ENCODE peak calls at places on chromosomes 12 and 14, in seven cellular contexts. G is LHCN-M2; Y is neuronal stem cell; R is activated naive CD8-positive, alpha-beta T cell treated with anti-CD3 and anti-CD28 coated beads, Interleukin-2, amount 50 U/mL, for 24 hours; I is hepatic stellate cell; M is GOT3; B is frontal cortex. C is an unnamed sample.

GRCh38 chr14:55274760-55275159 is 3.5 kb downstream of the FBXO34 start:
- DNase-seq in G (peak), Y (no peak), R (no peak), I (peak), M (no peak), B (no peak), C (no peak)

GRCh38 chr12:58288191-58288590 is 346.8 kb downstream of the ATP23 start:
- DNase-seq in G (peak), Y (no peak), R (no peak), I (no peak), M (no peak), B (no peak), C (no peak)

GRCh38 chr14:70697681-70698080 is 56.0 kb downstream of the TTC9 start:
- DNase-seq in G (no peak), Y (no peak), R (no peak), I (no peak), M (no peak), B (no peak), C (no peak)

GRCh38 chr12:56874821-56875220 is 59.4 kb downstream of the SDR9C7 start:
- DNase-seq in G (no peak), Y (no peak), R (no peak), I (no peak), M (no peak), B (no peak), C (no peak)

GRCh38 chr14:97185186-97185585 is 388.0 kb downstream of the VRK1 start:
- DNase-seq in G (no peak), Y (peak), R (no peak), I (no peak), M (no peak), B (no peak), C (no peak)

GRCh38 chr12:33156042-33156441 is 259.5 kb upstream of the PKP2 start:
- DNase-seq in G (no peak), Y (no peak), R (no peak), I (no peak), M (no peak), B (no peak), C (no peak)

GRCh38 chr12:13241833-13242232 is 45.3 kb downstream of the EMP1 start:
- DNase-seq in G (no peak), Y (no peak), R (no peak), I (no peak), M (no peak), B (no peak), C (no peak)

GRCh38 chr12:5692850-5693249 is 252.2 kb downstream of the ANO2 start:
- DNase-seq in G (no peak), Y (no peak), R (no peak), I (no peak), M (no peak), B (no peak), C (no peak)

GRCh38 chr12:57145460-57146059 is 1.9 kb downstream of the LRP1-AS start:
- DNase-seq in G (no peak), Y (no peak), R (no peak), I (no peak), M (no peak), B (no peak), C (peak)

GRCh38 chr12:25996677-25997076 is 38.2 kb downstream of the RASSF8 start:
- DNase-seq in G (no peak), Y (no peak), R (no peak), I (no peak), M (no peak), B (no peak), C (no peak)

GRCh38 chr12:27460471-27460978 is 14.0 kb downstream of the SMCO2 start:
- DNase-seq in G (no peak), Y (no peak), R (peak), I (no peak), M (no peak), B (no peak), C (no peak)

GRCh38 chr12:57214398-57214781 is 2.2 kb upstream of the NXPH4 start:
- DNase-seq in G (no peak), Y (peak), R (peak), I (peak), M (no peak), B (peak), C (peak)

GRCh38 chr12:52496590-52497071 is 3.6 kb upstream of the KRT6A start:
- DNase-seq in G (peak), Y (peak), R (no peak), I (peak), M (peak), B (no peak), C (no peak)

GRCh38 chr14:77124345-77125274 is 17.0 kb downstream of the ZDHHC22 start:
- DNase-seq in G (no peak), Y (peak), R (peak), I (peak), M (no peak), B (peak), C (peak)

GRCh38 chr12:15984097-15984800 is 73.1 kb downstream of the DERA start:
- DNase-seq in G (peak), Y (no peak), R (no peak), I (no peak), M (no peak), B (no peak), C (no peak)

GRCh38 chr12:122842505-122843405 is 7.5 kb downstream of the HIP1R start:
- DNase-seq in G (no peak), Y (no peak), R (no peak), I (no peak), M (no peak), B (no peak), C (peak)

GRCh38 chr12:25200703-25201102 is 5.7 kb downstream of the ETFRF1 start:
- DNase-seq in G (peak), Y (no peak), R (no peak), I (peak), M (no peak), B (no peak), C (no peak)

GRCh38 chr12:48933664-48934311 is 8.5 kb upstream of the FKBP11 start:
- DNase-seq in G (no peak), Y (no peak), R (no peak), I (no peak), M (no peak), B (no peak), C (no peak)

GRCh38 chr14:71753976-71754375 is 178.3 kb upstream of the RGS6 start:
- DNase-seq in G (no peak), Y (no peak), R (no peak), I (no peak), M (no peak), B (no peak), C (no peak)

GRCh38 chr12:110022980-110023633 is 23.9 kb downstream of the ANKRD13A start:
- DNase-seq in G (peak), Y (no peak), R (no peak), I (peak), M (no peak), B (no peak), C (no peak)

GRCh38 chr12:107731376-107731775 is 29.6 kb downstream of the PRDM4 start:
- DNase-seq in G (no peak), Y (no peak), R (no peak), I (no peak), M (no peak), B (no peak), C (no peak)

GRCh38 chr12:123089125-123089524 is 61.8 kb downstream of the PITPNM2 start:
- DNase-seq in G (no peak), Y (no peak), R (no peak), I (no peak), M (no peak), B (no peak), C (no peak)

GRCh38 chr12:12376636-12377448 is 20.0 kb downstream of the BORCS5 start:
- DNase-seq in G (peak), Y (peak), R (no peak), I (peak), M (no peak), B (no peak), C (no peak)